ENCODE peak calls at places on chromosome 20, in nine cellular contexts. U is small intestine, Z is retinal pigment epithelial cell, K is GM10248, I is frontal cortex, N is keratinocyte, X is NCI-H2081, D is AG09319, Y is A549. M is an unnamed sample.

GRCh38 chr20:56174416-56174815 is 74.1 kb upstream of the MC3R start:
- DNase-seq in U (no peak), Z (no peak), K (no peak), I (no peak), N (no peak), X (no peak), D (no peak), Y (no peak), M (no peak)

GRCh38 chr20:41672282-41672681 is 54.1 kb upstream of the CHD6 start:
- DNase-seq in U (no peak), Z (no peak), K (no peak), I (no peak), N (no peak), X (no peak), D (no peak), Y (no peak), M (no peak)

GRCh38 chr20:61760321-61761112 is 305.2 kb downstream of the TAF4 start:
- DNase-seq in U (no peak), Z (no peak), K (no peak), I (peak), N (no peak), X (no peak), D (no peak), Y (no peak), M (peak)

GRCh38 chr20:35849726-35850125 is 77.9 kb downstream of the PHF20 start:
- DNase-seq in U (no peak), Z (peak), K (no peak), I (no peak), N (no peak), X (no peak), D (no peak), Y (no peak), M (peak)

GRCh38 chr20:823326-823902 is 10.1 kb upstream of the FAM110A start:
- DNase-seq in U (peak), Z (no peak), K (no peak), I (no peak), N (no peak), X (no peak), D (no peak), Y (no peak), M (no peak)

GRCh38 chr20:21102691-21103311 is 3.4 kb downstream of the LINC00237 start:
- DNase-seq in U (peak), Z (no peak), K (peak), I (no peak), N (no peak), X (peak), D (no peak), Y (no peak), M (peak)

GRCh38 chr20:43765933-43766332 is 39.1 kb upstream of the GTSF1L start:
- DNase-seq in U (no peak), Z (no peak), K (no peak), I (no peak), N (no peak), X (no peak), D (no peak), Y (no peak), M (peak)

GRCh38 chr20:5786930-5787826 is 37.0 kb downstream of the SHLD1 start:
- DNase-seq in U (peak), Z (peak), K (no peak), I (no peak), N (no peak), X (no peak), D (no peak), Y (no peak), M (no peak)

GRCh38 chr20:17171750-17172149 is 55.1 kb upstream of the PCSK2 start:
- DNase-seq in U (no peak), Z (no peak), K (no peak), I (no peak), N (no peak), X (no peak), D (no peak), Y (no peak), M (no peak)

GRCh38 chr20:48406462-48407235 is 421.1 kb downstream of the PREX1 start:
- DNase-seq in U (no peak), Z (no peak), K (no peak), I (no peak), N (no peak), X (no peak), D (no peak), Y (no peak), M (peak)

GRCh38 chr20:50555687-50556086 is 45.5 kb downstream of the PTPN1 start:
- DNase-seq in U (no peak), Z (no peak), K (no peak), I (no peak), N (no peak), X (no peak), D (no peak), Y (no peak), M (no peak)

GRCh38 chr20:63097336-63097831 is 90.6 kb upstream of the BHLHE23 start:
- DNase-seq in U (no peak), Z (no peak), K (no peak), I (no peak), N (no peak), X (no peak), D (no peak), Y (no peak), M (no peak)

GRCh38 chr20:62662422-62662821 is 20.1 kb downstream of the SLCO4A1 start:
- DNase-seq in U (no peak), Z (peak), K (no peak), I (no peak), N (no peak), X (no peak), D (peak), Y (no peak), M (no peak)

GRCh38 chr20:62595491-62595890 is 46.8 kb upstream of the SLCO4A1 start:
- DNase-seq in U (peak), Z (no peak), K (no peak), I (peak), N (no peak), X (no peak), D (no peak), Y (peak), M (no peak)

GRCh38 chr20:6169251-6169650 is 46.4 kb upstream of the FERMT1 start:
- DNase-seq in U (no peak), Z (no peak), K (no peak), I (no peak), N (no peak), X (peak), D (no peak), Y (no peak), M (no peak)

GRCh38 chr20:2602046-2602735 is 50.2 kb upstream of the NOP56 start:
- DNase-seq in U (peak), Z (no peak), K (no peak), I (no peak), N (no peak), X (no peak), D (no peak), Y (no peak), M (no peak)

GRCh38 chr20:44370639-44371218 is 15.2 kb downstream of the HNF4A start:
- DNase-seq in U (peak), Z (no peak), K (no peak), I (no peak), N (no peak), X (no peak), D (no peak), Y (peak), M (no peak)

GRCh38 chr20:6993016-6993415 is 225.5 kb downstream of the BMP2 start:
- DNase-seq in U (no peak), Z (peak), K (no peak), I (no peak), N (peak), X (no peak), D (no peak), Y (no peak), M (no peak)

GRCh38 chr20:20814685-20815084 is 102.2 kb upstream of the RALGAPA2 start:
- DNase-seq in U (no peak), Z (no peak), K (no peak), I (no peak), N (no peak), X (no peak), D (no peak), Y (no peak), M (no peak)

GRCh38 chr20:63100926-63101699 is 94.3 kb upstream of the BHLHE23 start:
- DNase-seq in U (no peak), Z (no peak), K (no peak), I (no peak), N (no peak), X (no peak), D (no peak), Y (no peak), M (no peak)

GRCh38 chr20:17668432-17668831 is 13.6 kb downstream of the RRBP1 start:
- DNase-seq in U (no peak), Z (no peak), K (no peak), I (no peak), N (no peak), X (no peak), D (no peak), Y (no peak), M (no peak)

GRCh38 chr20:51211191-51211590 is 188.3 kb upstream of the KCNG1 start:
- DNase-seq in U (no peak), Z (no peak), K (no peak), I (no peak), N (peak), X (peak), D (no peak), Y (no peak), M (no peak)

GRCh38 chr20:3420211-3420707 is 12.8 kb upstream of the DNAAF9 start:
- DNase-seq in U (peak), Z (no peak), K (peak), I (no peak), N (peak), X (no peak), D (no peak), Y (no peak), M (peak)

GRCh38 chr20:62899633-62900051 is 26.7 kb downstream of the DIDO1 start:
- DNase-seq in U (peak), Z (no peak), K (no peak), I (no peak), N (no peak), X (no peak), D (no peak), Y (no peak), M (no peak)

GRCh38 chr20:62133864-62134263 is 9.3 kb downstream of the PSMA7 start:
- DNase-seq in U (no peak), Z (no peak), K (no peak), I (no peak), N (no peak), X (no peak), D (no peak), Y (no peak), M (no peak)

GRCh38 chr20:51221791-51222408 is 199.0 kb upstream of the KCNG1 start:
- DNase-seq in U (peak), Z (no peak), K (no peak), I (no peak), N (no peak), X (peak), D (peak), Y (no peak), M (no peak)

GRCh38 chr20:35006009-35006408 is 50.3 kb downstream of the MYH7B start:
- DNase-seq in U (no peak), Z (no peak), K (no peak), I (no peak), N (no peak), X (no peak), D (no peak), Y (no peak), M (no peak)

GRCh38 chr20:32829291-32830005 is 9.7 kb downstream of the MAPRE1 start:
- DNase-seq in U (no peak), Z (no peak), K (no peak), I (no peak), N (no peak), X (no peak), D (no peak), Y (no peak), M (no peak)

GRCh38 chr20:62736407-62737071 is 27.9 kb downstream of the NTSR1 start:
- DNase-seq in U (no peak), Z (no peak), K (no peak), I (no peak), N (no peak), X (no peak), D (no peak), Y (no peak), M (no peak)

GRCh38 chr20:21315138-21315537 is 12.0 kb downstream of the XRN2 start:
- DNase-seq in U (no peak), Z (no peak), K (no peak), I (no peak), N (peak), X (no peak), D (peak), Y (no peak), M (no peak)

GRCh38 chr20:41627001-41627400 is 8.8 kb upstream of the CHD6 start:
- DNase-seq in U (no peak), Z (no peak), K (no peak), I (no peak), N (no peak), X (no peak), D (no peak), Y (no peak), M (no peak)

GRCh38 chr20:36273414-36274247 is 32.5 kb upstream of the DLGAP4 start:
- DNase-seq in U (peak), Z (peak), K (peak), I (no peak), N (no peak), X (no peak), D (no peak), Y (peak), M (no peak)

GRCh38 chr20:3121271-3121911 is 36.9 kb upstream of the AVP start:
- DNase-seq in U (no peak), Z (no peak), K (no peak), I (no peak), N (no peak), X (no peak), D (no peak), Y (no peak), M (no peak)

GRCh38 chr20:36092424-36093024 is 62.0 kb upstream of the EPB41L1 start:
- DNase-seq in U (no peak), Z (no peak), K (peak), I (peak), N (no peak), X (no peak), D (no peak), Y (no peak), M (no peak)

GRCh38 chr20:2331901-2332565 is 36.2 kb downstream of the TGM3 start:
- DNase-seq in U (no peak), Z (no peak), K (no peak), I (no peak), N (no peak), X (no peak), D (no peak), Y (no peak), M (no peak)

GRCh38 chr20:13625241-13625981 is 13.3 kb downstream of the TASP1 start:
- DNase-seq in U (no peak), Z (no peak), K (no peak), I (no peak), N (no peak), X (no peak), D (no peak), Y (no peak), M (no peak)

GRCh38 chr20:58374906-58375760 is 13.9 kb upstream of the VAPB start:
- DNase-seq in U (no peak), Z (no peak), K (no peak), I (no peak), N (no peak), X (no peak), D (peak), Y (no peak), M (no peak)

GRCh38 chr20:15146948-15147347 is 809.5 kb upstream of the FLRT3 start:
- DNase-seq in U (no peak), Z (no peak), K (no peak), I (no peak), N (no peak), X (peak), D (no peak), Y (no peak), M (no peak)

GRCh38 chr20:58117944-58118343 is 110.5 kb downstream of the ANKRD60 start:
- DNase-seq in U (no peak), Z (no peak), K (no peak), I (no peak), N (no peak), X (no peak), D (no peak), Y (no peak), M (no peak)